ENCODE peak calls at places on chromosomes 16 and 17, in seven cellular contexts. B is AG04449; L is adrenal gland; D is breast epithelium; S is brain microvascular endothelial cell; C is fibroblast of lung; Z is CD8-positive, alpha-beta T cell. N is an unnamed sample.

GRCh38 chr17:49978501-49978900 is 9.5 kb downstream of the DLX4 start:
- DNase-seq in B (no peak), L (no peak), D (no peak), S (no peak), C (no peak), Z (no peak), N (no peak)

GRCh38 chr17:411416-412120 is 59.0 kb upstream of the RPH3AL start:
- DNase-seq in B (no peak), L (no peak), D (no peak), S (no peak), C (no peak), Z (no peak), N (no peak)

GRCh38 chr16:70481929-70482536 is 27.6 kb downstream of the FCSK start:
- DNase-seq in B (peak), L (no peak), D (no peak), S (no peak), C (peak), Z (no peak), N (no peak)

GRCh38 chr17:10698116-10698818 is 873 bp downstream of the ADPRM start:
- DNase-seq in B (no peak), L (no peak), D (no peak), S (peak), C (peak), Z (no peak), N (no peak)

GRCh38 chr17:63497708-63498483 is 21.0 kb downstream of the ACE start:
- DNase-seq in B (no peak), L (no peak), D (no peak), S (no peak), C (peak), Z (no peak), N (no peak)

GRCh38 chr17:49471089-49471683 is 23.9 kb upstream of the NGFR start:
- DNase-seq in B (no peak), L (no peak), D (no peak), S (no peak), C (no peak), Z (no peak), N (no peak)

GRCh38 chr17:2700491-2701141 is 10.9 kb downstream of the CLUH start:
- DNase-seq in B (no peak), L (peak), D (peak), S (no peak), C (no peak), Z (no peak), N (no peak)

GRCh38 chr17:74686761-74687160 is 26.0 kb downstream of the CD300LF start:
- DNase-seq in B (no peak), L (no peak), D (no peak), S (no peak), C (no peak), Z (no peak), N (no peak)

GRCh38 chr17:80953471-80954315 is 37.9 kb upstream of the CHMP6 start:
- DNase-seq in B (no peak), L (no peak), D (no peak), S (no peak), C (no peak), Z (no peak), N (no peak)

GRCh38 chr16:27481282-27481934 is 68.3 kb downstream of the GTF3C1 start:
- DNase-seq in B (no peak), L (no peak), D (no peak), S (no peak), C (no peak), Z (no peak), N (no peak)

GRCh38 chr17:50027639-50028206 is 28.2 kb upstream of the ITGA3 start:
- DNase-seq in B (no peak), L (peak), D (peak), S (peak), C (peak), Z (no peak), N (peak)

GRCh38 chr17:66348605-66349165 is 46.3 kb downstream of the PRKCA start:
- DNase-seq in B (peak), L (no peak), D (no peak), S (peak), C (peak), Z (no peak), N (peak)

GRCh38 chr16:4511441-4512082 is 27.0 kb downstream of the CDIP1 start:
- DNase-seq in B (no peak), L (peak), D (no peak), S (peak), C (peak), Z (no peak), N (no peak)

GRCh38 chr16:19488213-19488640 is 33.7 kb downstream of the GDE1 start:
- DNase-seq in B (no peak), L (no peak), D (no peak), S (no peak), C (no peak), Z (no peak), N (no peak)

GRCh38 chr17:48576479-48577309 is 1.5 kb downstream of the HOXB4 start:
- DNase-seq in B (no peak), L (no peak), D (no peak), S (no peak), C (peak), Z (no peak), N (no peak)

GRCh38 chr16:83199012-83199411 is 572.2 kb downstream of the CDH13 start:
- DNase-seq in B (no peak), L (no peak), D (no peak), S (no peak), C (no peak), Z (no peak), N (no peak)

GRCh38 chr17:19769946-19770652 is 22.0 kb upstream of the ALDH3A1 start:
- DNase-seq in B (peak), L (no peak), D (no peak), S (no peak), C (peak), Z (no peak), N (no peak)

GRCh38 chr16:12329246-12329995 is 352.9 kb downstream of the SNX29 start:
- DNase-seq in B (no peak), L (no peak), D (no peak), S (no peak), C (no peak), Z (no peak), N (no peak)

GRCh38 chr17:41588126-41588810 is 1.6 kb upstream of the KRT14 start:
- DNase-seq in B (no peak), L (no peak), D (no peak), S (no peak), C (no peak), Z (no peak), N (no peak)

GRCh38 chr17:6706996-6707395 is 6.2 kb downstream of the SLC13A5 start:
- DNase-seq in B (no peak), L (no peak), D (no peak), S (no peak), C (no peak), Z (no peak), N (no peak)

GRCh38 chr16:54171855-54172537 is 114.6 kb downstream of the IRX3 start:
- DNase-seq in B (peak), L (no peak), D (no peak), S (peak), C (peak), Z (no peak), N (peak)

GRCh38 chr16:66696669-66697630 is at the start of gene CMTM4:
- DNase-seq in B (no peak), L (peak), D (peak), S (peak), C (peak), Z (peak), N (peak)

GRCh38 chr17:10286324-10286723 is 86.5 kb downstream of the MYH13 start:
- DNase-seq in B (no peak), L (no peak), D (no peak), S (no peak), C (no peak), Z (no peak), N (no peak)

GRCh38 chr16:64996641-64997040 is 125.2 kb downstream of the CDH11 start:
- DNase-seq in B (no peak), L (no peak), D (no peak), S (no peak), C (no peak), Z (no peak), N (no peak)

GRCh38 chr16:51337662-51338061 is 186.6 kb upstream of the SALL1 start:
- DNase-seq in B (no peak), L (no peak), D (no peak), S (no peak), C (no peak), Z (no peak), N (no peak)

GRCh38 chr16:15046692-15047376 is 9.0 kb downstream of the NTAN1 start:
- DNase-seq in B (no peak), L (no peak), D (no peak), S (no peak), C (no peak), Z (no peak), N (no peak)

DNA sequence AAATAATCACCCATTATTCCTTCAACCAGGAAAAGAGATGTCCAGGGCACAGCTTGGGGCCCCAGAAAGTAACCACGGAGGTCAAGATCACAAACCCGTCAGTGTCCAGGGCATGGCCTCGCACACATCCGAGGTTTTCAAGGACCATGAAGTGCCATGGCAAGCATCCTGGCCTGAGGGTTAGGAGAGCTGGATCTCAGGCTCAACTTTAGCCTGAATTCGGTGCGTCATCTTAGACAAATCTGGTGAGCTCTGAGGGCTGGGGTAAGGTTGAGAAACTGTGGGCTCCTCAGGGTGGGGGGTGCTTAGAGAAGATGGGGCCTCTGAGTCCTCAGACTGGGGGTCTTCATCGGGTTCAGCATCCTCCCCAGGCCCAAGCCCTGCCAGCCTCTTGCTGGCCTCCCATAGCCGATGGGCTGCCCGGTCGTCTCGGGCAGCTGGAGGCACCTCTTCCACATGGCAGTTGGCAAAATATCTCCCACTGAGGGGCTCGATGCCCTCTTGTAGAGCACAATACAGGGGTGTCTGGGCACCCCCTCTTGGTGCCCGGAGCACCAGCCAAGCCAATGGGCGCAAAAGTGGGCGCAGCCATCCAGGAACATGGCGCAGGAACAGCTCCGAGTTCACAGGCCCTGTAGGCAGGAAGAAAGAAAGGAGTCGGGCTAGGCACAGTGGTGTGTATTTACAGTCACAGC is 875 bp upstream of the FLOT2 start:
- DNase-seq in B (no peak), L (peak), D (no peak), S (no peak), C (no peak), Z (no peak), N (no peak)
- H3K4me3 ChIP-seq in B (peak), L (no peak), D (no peak), S (no peak), C (peak), Z (peak), N (no peak)

GRCh38 chr17:57641761-57642160 is 103.3 kb downstream of the CCDC182 start:
- DNase-seq in B (no peak), L (peak), D (no peak), S (no peak), C (no peak), Z (no peak), N (no peak)
- TF ChIP-seq CTCF in B (no peak), L (no peak), D (no peak), S (no peak), C (no peak), Z (no peak), N (no peak)

GRCh38 chr16:89319883-89320716 is 102.6 kb downstream of the ZNF778 start:
- DNase-seq in B (no peak), L (peak), D (no peak), S (peak), C (peak), Z (peak), N (no peak)

GRCh38 chr16:89317729-89318429 is 100.4 kb downstream of the ZNF778 start:
- DNase-seq in B (no peak), L (no peak), D (no peak), S (no peak), C (no peak), Z (no peak), N (no peak)

GRCh38 chr16:89318430-89318758 is 100.9 kb downstream of the ZNF778 start:
- DNase-seq in B (no peak), L (no peak), D (no peak), S (no peak), C (no peak), Z (no peak), N (no peak)

GRCh38 chr16:89319628-89319882 is 102.1 kb downstream of the ZNF778 start:
- DNase-seq in B (no peak), L (no peak), D (no peak), S (no peak), C (no peak), Z (no peak), N (no peak)

GRCh38 chr16:89318871-89319627 is 101.5 kb downstream of the ZNF778 start:
- DNase-seq in B (no peak), L (no peak), D (no peak), S (no peak), C (no peak), Z (no peak), N (no peak)
- H3K4me3 ChIP-seq in B (peak), L (no peak), D (no peak), S (no peak), C (no peak), Z (no peak), N (no peak)

DNA sequence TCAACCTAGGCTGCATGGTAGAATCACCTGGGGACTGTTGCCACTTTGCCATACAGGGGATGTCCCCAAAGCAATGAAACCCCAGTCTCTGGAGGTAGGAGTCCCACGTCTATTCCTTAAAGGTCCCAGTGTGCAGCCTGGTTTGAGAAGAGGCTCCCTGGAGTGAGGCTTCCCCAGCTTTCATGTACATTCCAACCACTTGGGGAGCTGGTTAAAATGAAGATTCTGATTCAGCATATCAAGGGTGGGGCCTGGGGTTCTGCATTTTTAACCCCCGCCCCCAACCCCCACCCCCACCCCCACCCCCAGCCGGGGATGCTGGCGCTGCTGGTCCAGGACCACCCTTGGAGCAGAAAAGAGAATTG is 241.2 kb downstream of the FOXL1 start:
- DNase-seq in B (no peak), L (no peak), D (no peak), S (no peak), C (no peak), Z (no peak), N (no peak)
- TF ChIP-seq CTCF in B (peak), L (no peak), D (no peak), S (peak), C (peak), Z (no peak), N (peak)

GRCh38 chr16:71628810-71629209 is 2.8 kb downstream of the MARVELD3 start:
- DNase-seq in B (no peak), L (no peak), D (no peak), S (peak), C (peak), Z (no peak), N (peak)
- H3K4me3 ChIP-seq in B (no peak), L (no peak), D (no peak), S (no peak), C (no peak), Z (no peak), N (no peak)

GRCh38 chr16:72487283-72487682 is 315.3 kb upstream of the PMFBP1 start:
- DNase-seq in B (no peak), L (no peak), D (no peak), S (no peak), C (no peak), Z (no peak), N (no peak)
- TF ChIP-seq CTCF in B (no peak), L (no peak), D (no peak), S (no peak), C (no peak), Z (no peak), N (no peak)

GRCh38 chr17:77325537-77325825 is 184.7 kb downstream of the SEC14L1 start:
- DNase-seq in B (no peak), L (no peak), D (no peak), S (no peak), C (no peak), Z (no peak), N (no peak)
- H3K4me3 ChIP-seq in B (peak), L (no peak), D (no peak), S (peak), C (peak), Z (no peak), N (no peak)

GRCh38 chr17:56893503-56893902 is 20.3 kb downstream of the TRIM25 start:
- DNase-seq in B (no peak), L (no peak), D (no peak), S (no peak), C (no peak), Z (no peak), N (no peak)
- TF ChIP-seq CTCF in B (no peak), L (no peak), D (no peak), S (no peak), C (no peak), Z (no peak), N (no peak)

GRCh38 chr17:60699090-60699489 is 21.4 kb downstream of the BCAS3 start:
- DNase-seq in B (no peak), L (no peak), D (no peak), S (no peak), C (no peak), Z (no peak), N (no peak)

GRCh38 chr17:60704170-60704569 is 26.5 kb downstream of the BCAS3 start:
- DNase-seq in B (no peak), L (no peak), D (no peak), S (no peak), C (no peak), Z (no peak), N (no peak)
- H3K4me3 ChIP-seq in B (no peak), L (no peak), D (no peak), S (no peak), C (no peak), Z (no peak), N (no peak)

DNA sequence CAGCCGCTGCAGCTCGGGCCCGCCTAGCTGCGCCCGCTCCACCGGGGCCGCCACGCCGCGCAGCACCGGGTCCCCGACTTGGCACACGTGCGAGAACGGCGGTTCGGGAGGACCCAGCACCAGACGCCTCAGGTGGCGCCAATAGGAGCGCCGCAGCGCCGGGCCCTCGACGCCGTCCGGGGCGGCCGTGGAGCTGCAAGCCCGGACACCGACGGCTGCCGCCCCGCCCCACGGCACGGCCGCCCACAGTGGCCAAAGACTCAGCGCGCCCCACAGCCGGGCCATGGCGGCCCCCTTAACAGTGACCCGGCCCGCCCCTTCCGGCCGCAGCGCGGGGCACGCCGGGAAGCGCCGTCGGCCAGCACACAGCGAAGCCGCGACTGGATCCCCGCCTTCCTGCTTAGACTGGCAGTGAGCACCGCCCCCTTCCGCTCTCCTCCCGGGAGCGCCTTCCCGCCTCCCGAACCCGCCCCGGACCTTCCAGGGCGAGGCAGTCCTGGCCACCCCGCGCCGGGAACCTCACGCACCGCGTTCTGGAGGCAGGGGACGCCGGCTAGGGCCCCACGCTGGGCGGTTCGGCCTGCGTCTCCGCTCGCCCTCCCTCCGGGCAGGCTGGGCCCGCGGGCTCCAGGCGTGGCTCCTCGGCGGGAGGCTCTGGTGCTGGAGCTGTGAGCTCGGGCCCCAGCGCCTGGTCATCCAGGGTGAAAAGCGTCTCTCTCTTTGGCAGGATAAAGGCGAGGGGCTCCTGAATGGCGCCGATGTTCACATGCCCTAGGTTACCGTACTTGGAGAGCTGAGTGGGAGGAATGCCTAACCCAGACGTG is at the start of gene PDF:
- DNase-seq in B (peak), L (peak), D (peak), S (peak), C (peak), Z (peak), N (peak)
- TF ChIP-seq CTCF in B (no peak), L (no peak), D (no peak), S (no peak), C (no peak), Z (no peak), N (no peak)

N was measured in astrocyte of the cerebellum.